ENCODE peak calls at places on chromosomes 2 and 18, in nine cellular contexts. V is IMR-90, F is activated T-cell treated with anti-CD3 and anti-CD28 coated beads for 1 hour, C is epithelial cell of esophagus, E is GM23338, B is HepG2, Q is HFFc6, M is fibroblast of mammary gland, G is LoVo. O is an unnamed sample.

GRCh38 chr2:165837122-165837521 is 43.1 kb upstream of the GALNT3 start:
- DNase-seq in V (peak), Q (no peak), E (no peak), B (no peak), M (peak), F (no peak), C (peak), G (no peak), O (peak)

GRCh38 chr2:55139305-55139704 is 89.1 kb upstream of the RTN4 start:
- DNase-seq in G (no peak), V (no peak), Q (no peak), E (no peak), M (no peak), B (no peak), C (no peak), F (no peak), O (no peak)

GRCh38 chr18:41871229-41872000 is 83.6 kb upstream of the PIK3C3 start:
- DNase-seq in E (no peak), M (no peak), B (no peak), Q (no peak), V (no peak), G (no peak), C (peak), F (no peak), O (no peak)

GRCh38 chr2:66477125-66477842 is 42.4 kb downstream of the MEIS1 start:
- DNase-seq in Q (no peak), F (no peak), V (peak), M (peak), G (no peak), C (no peak), B (no peak), E (no peak), O (no peak)

GRCh38 chr2:128298846-128299507 is 19.7 kb downstream of the HS6ST1 start:
- DNase-seq in C (no peak), V (no peak), B (no peak), Q (no peak), G (no peak), F (no peak), M (no peak), E (no peak), O (no peak)

GRCh38 chr2:19851116-19851515 is 50.7 kb downstream of the TTC32 start:
- DNase-seq in F (no peak), Q (no peak), B (no peak), M (no peak), C (peak), G (no peak), V (no peak), E (peak), O (no peak)

GRCh38 chr2:222939208-222939846 is 78.5 kb downstream of the ACSL3 start:
- DNase-seq in B (peak), M (peak), E (peak), V (peak), Q (peak), F (peak), G (peak), C (peak), O (peak)

GRCh38 chr2:162934191-162934590 is 95.6 kb upstream of the KCNH7 start:
- DNase-seq in B (no peak), V (no peak), C (no peak), E (no peak), M (peak), G (no peak), Q (no peak), F (no peak), O (peak)

GRCh38 chr2:232592687-232593407 is 40.6 kb upstream of the EFHD1 start:
- DNase-seq in G (peak), Q (peak), B (peak), V (peak), M (peak), F (no peak), C (peak), E (no peak), O (peak)

GRCh38 chr2:14638488-14638887 is 6.0 kb downstream of the LRATD1 start:
- DNase-seq in E (no peak), V (no peak), Q (no peak), M (no peak), C (no peak), B (no peak), G (no peak), F (no peak), O (no peak)

GRCh38 chr2:45849491-45850283 is 198.2 kb downstream of the PRKCE start:
- DNase-seq in M (peak), Q (peak), C (peak), E (no peak), V (peak), G (no peak), F (no peak), B (no peak), O (peak)

O was measured in AG10803.